ENCODE peak calls at places on chromosomes 12 and 14, in six cellular contexts. E is endothelial cell of umbilical vein, I is A549, H is K562, T is HepG2, W is GM12878. C is an unnamed sample.

GRCh38 chr12:6899837-6900519 is 4.6 kb upstream of the LRRC23 start:
- DNase-seq in E (peak), I (no peak), H (no peak), T (peak), W (no peak), C (peak)

GRCh38 chr12:39440781-39441180 is 2.1 kb downstream of the KIF21A start:
- DNase-seq in E (no peak), I (no peak), H (no peak), T (no peak), W (no peak), C (no peak)

GRCh38 chr14:102699416-102700110 is 77.7 kb upstream of the TRAF3 start:
- DNase-seq in E (peak), I (no peak), H (no peak), T (no peak), W (no peak), C (no peak)

GRCh38 chr12:46483572-46484395 is 111.2 kb upstream of the SLC38A2 start:
- DNase-seq in E (peak), I (no peak), H (peak), T (peak), W (no peak), C (no peak)

GRCh38 chr12:106392746-106393145 is 35.2 kb downstream of the POLR3B start:
- DNase-seq in E (no peak), I (no peak), H (no peak), T (no peak), W (no peak), C (no peak)

GRCh38 chr12:121980211-121980891 is 41.3 kb upstream of the BCL7A start:
- DNase-seq in E (no peak), I (no peak), H (no peak), T (no peak), W (peak), C (peak)

GRCh38 chr14:50619569-50620141 is 48.5 kb downstream of the SAV1 start:
- DNase-seq in E (peak), I (peak), H (peak), T (peak), W (peak), C (peak)

GRCh38 chr12:12922978-12923377 is 29.0 kb downstream of the GPRC5D start:
- DNase-seq in E (no peak), I (no peak), H (no peak), T (no peak), W (no peak), C (no peak)

GRCh38 chr12:115451785-115452736 is 768.1 kb upstream of the TBX3 start:
- DNase-seq in E (no peak), I (peak), H (peak), T (peak), W (no peak), C (no peak)

GRCh38 chr12:124381454-124382207 is 86.7 kb downstream of the RFLNA start:
- DNase-seq in E (peak), I (peak), H (no peak), T (no peak), W (no peak), C (no peak)

GRCh38 chr14:68897559-68898160 is 81.4 kb downstream of the ACTN1 start:
- DNase-seq in E (no peak), I (no peak), H (no peak), T (no peak), W (no peak), C (peak)

GRCh38 chr12:54389139-54389508 is 4.6 kb upstream of the ZNF385A start:
- DNase-seq in E (no peak), I (no peak), H (no peak), T (no peak), W (no peak), C (no peak)

GRCh38 chr14:93219103-93219726 is 12.2 kb downstream of the UBR7 start:
- DNase-seq in E (peak), I (peak), H (no peak), T (peak), W (no peak), C (peak)

GRCh38 chr14:59275668-59276067 is 87.2 kb downstream of the DAAM1 start:
- DNase-seq in E (peak), I (peak), H (peak), T (peak), W (peak), C (peak)

GRCh38 chr12:47935196-47935595 is 28.2 kb upstream of the TMEM106C start:
- DNase-seq in E (no peak), I (no peak), H (no peak), T (peak), W (no peak), C (no peak)

GRCh38 chr14:54567224-54567633 is 301 bp downstream of the SAMD4A start:
- DNase-seq in E (no peak), I (no peak), H (no peak), T (no peak), W (no peak), C (no peak)

GRCh38 chr14:92473947-92474535 is 39.5 kb upstream of the RIN3 start:
- DNase-seq in E (no peak), I (no peak), H (no peak), T (no peak), W (no peak), C (no peak)

GRCh38 chr12:113961921-113962710 is 4.0 kb downstream of the RBM19 start:
- DNase-seq in E (no peak), I (no peak), H (no peak), T (peak), W (peak), C (peak)

GRCh38 chr14:104248203-104249055 is 110.0 kb downstream of the KIF26A start:
- DNase-seq in E (no peak), I (no peak), H (no peak), T (no peak), W (no peak), C (no peak)

GRCh38 chr12:53472183-53472582 is 20.3 kb downstream of the PCBP2 start:
- DNase-seq in E (no peak), I (no peak), H (no peak), T (no peak), W (no peak), C (no peak)

DNA sequence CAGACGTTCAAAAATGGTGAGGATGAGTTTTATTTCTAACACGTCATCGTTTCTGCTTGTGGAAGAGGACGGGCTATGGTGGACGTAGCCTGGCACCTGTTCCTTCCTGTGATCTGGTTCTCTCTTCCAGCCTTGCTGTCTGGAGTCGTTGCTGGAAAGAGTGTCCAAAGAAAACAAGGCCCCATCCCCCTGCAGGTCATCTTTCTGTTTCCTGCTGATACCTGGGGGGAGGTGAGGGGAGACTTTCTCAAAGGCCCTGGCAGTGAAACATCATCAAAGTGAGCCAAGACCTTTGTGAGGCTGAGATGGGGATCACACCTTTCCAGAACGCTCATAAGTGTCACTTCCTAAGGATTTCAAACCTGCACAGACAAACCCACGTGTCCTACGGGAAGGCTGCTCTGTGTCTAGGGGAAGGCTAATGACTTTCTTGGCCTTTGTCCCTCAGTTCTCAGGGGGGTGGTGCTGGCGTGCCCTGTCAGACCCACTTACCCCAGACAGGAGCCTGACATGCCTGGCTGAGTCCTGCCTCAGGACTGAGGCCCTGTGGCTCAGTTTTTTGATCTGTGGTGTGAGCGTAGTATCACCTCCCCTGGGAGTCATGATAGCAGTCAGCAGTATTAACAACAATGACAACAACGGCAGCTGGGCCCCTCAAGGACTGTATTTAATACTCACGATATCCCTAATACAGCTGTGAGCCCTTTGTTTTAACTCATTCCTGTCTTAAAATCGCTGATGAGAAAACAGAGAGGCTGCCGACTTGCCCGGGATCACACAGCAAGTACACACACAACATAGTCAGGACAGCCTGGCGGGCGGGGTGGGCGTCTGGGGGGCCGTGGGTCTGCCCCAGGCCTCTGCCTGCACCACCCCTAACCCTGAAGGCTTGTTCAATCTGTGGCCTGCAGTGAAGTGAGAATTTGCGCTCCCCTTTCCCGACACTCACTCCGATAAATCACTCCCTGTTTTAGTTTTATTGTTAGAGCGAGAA is 235.3 kb downstream of the SLC41A2 start:
- DNase-seq in E (peak), I (no peak), H (peak), T (no peak), W (no peak), C (no peak)
- H3K4me3 ChIP-seq in E (no peak), I (no peak), H (no peak), T (no peak), W (no peak), C (no peak)

GRCh38 chr14:60773558-60773957 is 39.0 kb downstream of the MNAT1 start:
- DNase-seq in E (no peak), I (no peak), H (no peak), T (no peak), W (no peak), C (no peak)

GRCh38 chr14:60775296-60775695 is 40.7 kb downstream of the MNAT1 start:
- DNase-seq in E (peak), I (no peak), H (no peak), T (no peak), W (no peak), C (no peak)

DNA sequence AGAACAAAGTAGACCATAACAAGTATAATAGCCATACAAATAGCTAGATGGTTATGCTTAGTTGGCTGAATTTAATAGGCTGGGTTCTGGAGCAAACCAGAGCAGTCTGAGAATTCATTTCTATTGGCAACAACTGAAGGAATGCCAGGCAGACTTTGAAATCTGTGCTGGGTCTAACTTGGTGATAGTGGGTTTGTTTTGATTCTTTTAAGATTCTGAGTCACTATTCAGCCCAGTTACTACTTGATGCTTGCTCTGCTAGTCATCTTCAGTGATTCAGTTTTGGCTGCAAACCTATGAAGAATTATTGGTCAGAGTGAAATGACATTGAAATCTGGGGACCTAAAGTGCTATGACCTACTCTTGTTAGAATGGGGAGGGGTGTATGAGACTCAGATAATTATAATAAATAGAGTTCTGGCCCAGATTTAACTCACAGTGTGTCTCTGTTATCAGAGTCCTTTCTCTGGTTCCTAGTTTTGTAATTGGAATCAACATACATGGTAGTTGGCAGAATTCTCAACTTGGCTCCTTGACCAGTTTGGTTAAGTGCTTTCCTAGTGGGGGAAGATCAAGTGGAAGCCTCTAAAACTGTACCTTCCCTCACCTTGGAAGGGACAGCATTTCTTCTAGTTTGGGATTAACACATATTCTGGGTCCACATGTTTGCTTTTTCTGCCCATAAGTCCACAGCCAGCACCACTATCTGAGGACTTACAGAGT is 43.5 kb downstream of the MNAT1 start:
- DNase-seq in E (peak), I (no peak), H (no peak), T (no peak), W (no peak), C (no peak)
- TF ChIP-seq MYC in E (no peak), I (no peak), H (no peak), T (no peak), W (no peak), C (no peak)

GRCh38 chr14:75527449-75528163 is 5.3 kb downstream of the BATF start:
- DNase-seq in E (no peak), I (no peak), H (no peak), T (no peak), W (no peak), C (no peak)
- H3K4me3 ChIP-seq in E (no peak), I (no peak), H (no peak), T (no peak), W (peak), C (no peak)

DNA sequence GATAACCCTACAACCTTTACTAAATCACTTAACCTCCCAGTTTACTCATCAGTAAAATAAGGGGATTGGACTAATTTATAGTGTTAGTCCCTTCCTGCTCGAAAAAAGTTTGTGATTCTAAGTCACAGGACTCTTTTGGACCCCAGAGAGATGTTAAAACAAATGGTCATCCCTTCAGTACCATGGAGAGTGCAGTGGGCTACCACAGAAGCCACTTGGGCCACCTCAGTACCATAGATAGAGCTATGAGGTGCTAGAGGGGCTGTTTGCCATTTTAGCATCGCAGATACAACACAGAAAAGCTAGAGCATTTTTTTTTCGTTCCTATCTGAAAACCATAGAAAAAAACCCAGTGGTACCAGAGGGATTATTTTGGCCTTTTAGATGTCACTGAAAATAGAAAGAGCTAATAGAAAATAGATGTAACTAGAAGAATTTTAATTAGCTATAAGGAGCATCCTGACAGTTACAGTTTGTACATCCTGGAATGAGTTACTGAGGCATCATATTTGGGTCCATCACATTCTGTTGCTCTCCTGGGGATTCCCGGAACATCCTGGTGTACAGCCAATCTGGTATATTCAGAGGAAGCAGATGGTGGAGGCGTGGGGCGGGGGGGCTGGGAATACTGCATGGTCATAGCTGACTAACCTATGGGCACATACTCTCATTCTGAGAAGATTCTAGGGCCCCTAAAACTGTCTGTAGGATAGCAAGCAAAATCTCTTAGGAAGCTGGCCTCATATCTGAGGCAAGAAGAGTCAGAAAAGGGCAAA is 2.8 kb downstream of the ZNF219 start:
- DNase-seq in E (no peak), I (no peak), H (no peak), T (no peak), W (no peak), C (no peak)
- TF ChIP-seq MYC in E (no peak), I (no peak), H (no peak), T (no peak), W (no peak), C (no peak)

C was measured in NB4.